ENCODE peak calls at places on chromosomes 6 and 20, in eight cellular contexts. One of them, this sample, is unnamed.

GRCh38 chr6:87213364-87213763 is 58.0 kb downstream of the ZNF292 start:
- DNase-seq in fibroblast of lung: no peak
- DNase-seq in GM23248: no peak
- DNase-seq in NT2/D1: no peak
- DNase-seq in neuronal stem cell: no peak
- DNase-seq in H9: no peak
- DNase-seq in MM.1S: no peak
- DNase-seq in kidney: no peak
- DNase-seq in this sample: no peak

GRCh38 chr6:36853325-36853724 is 14.1 kb upstream of the CPNE5 start:
- DNase-seq in GM23248: peak; percentile 92
- DNase-seq in MM.1S: no peak
- DNase-seq in neuronal stem cell: no peak
- DNase-seq in fibroblast of lung: peak; percentile 85
- DNase-seq in H9: no peak
- DNase-seq in NT2/D1: no peak
- DNase-seq in kidney: no peak
- DNase-seq in this sample: peak; percentile 81

GRCh38 chr6:104418839-104419238 is 440.9 kb downstream of the HACE1 start:
- DNase-seq in fibroblast of lung: no peak
- DNase-seq in H9: no peak
- DNase-seq in kidney: no peak
- DNase-seq in GM23248: no peak
- DNase-seq in NT2/D1: no peak
- DNase-seq in neuronal stem cell: no peak
- DNase-seq in MM.1S: no peak
- DNase-seq in this sample: no peak

GRCh38 chr6:152532556-152533422 is 104.4 kb downstream of the SYNE1 start:
- DNase-seq in NT2/D1: no peak
- DNase-seq in kidney: no peak
- DNase-seq in GM23248: no peak
- DNase-seq in MM.1S: no peak
- DNase-seq in neuronal stem cell: no peak
- DNase-seq in H9: no peak
- DNase-seq in fibroblast of lung: no peak
- DNase-seq in this sample: no peak

GRCh38 chr6:31615748-31616147 is 714 bp downstream of the AIF1 start:
- DNase-seq in MM.1S: no peak
- DNase-seq in neuronal stem cell: no peak
- DNase-seq in H9: no peak
- DNase-seq in GM23248: no peak
- DNase-seq in NT2/D1: no peak
- DNase-seq in fibroblast of lung: no peak
- DNase-seq in kidney: no peak
- DNase-seq in this sample: no peak

GRCh38 chr6:169990095-169991030 is 238.9 kb downstream of the ERMARD start:
- DNase-seq in fibroblast of lung: no peak
- DNase-seq in kidney: peak; percentile 61
- DNase-seq in H9: no peak
- DNase-seq in MM.1S: no peak
- DNase-seq in NT2/D1: no peak
- DNase-seq in neuronal stem cell: no peak
- DNase-seq in GM23248: no peak
- DNase-seq in this sample: no peak

GRCh38 chr6:159800141-159800865 is at the start of gene PNLDC1:
- DNase-seq in NT2/D1: no peak
- DNase-seq in H9: no peak
- DNase-seq in neuronal stem cell: no peak
- DNase-seq in fibroblast of lung: no peak
- DNase-seq in MM.1S: no peak
- DNase-seq in GM23248: no peak
- DNase-seq in kidney: no peak
- DNase-seq in this sample: no peak

GRCh38 chr6:19472168-19472567 is 365.0 kb upstream of the ID4 start:
- DNase-seq in NT2/D1: no peak
- DNase-seq in kidney: no peak
- DNase-seq in H9: no peak
- DNase-seq in MM.1S: no peak
- DNase-seq in GM23248: peak; percentile 82
- DNase-seq in neuronal stem cell: no peak
- DNase-seq in fibroblast of lung: peak; percentile 98
- DNase-seq in this sample: peak; percentile 97

GRCh38 chr20:10708342-10709185 is 34.8 kb upstream of the JAG1 start:
- DNase-seq in H9: no peak
- DNase-seq in kidney: no peak
- DNase-seq in GM23248: peak; percentile 72
- DNase-seq in MM.1S: no peak
- DNase-seq in fibroblast of lung: peak; percentile 90
- DNase-seq in NT2/D1: no peak
- DNase-seq in neuronal stem cell: peak; percentile 73
- DNase-seq in this sample: peak; percentile 88

GRCh38 chr20:16864069-16864468 is 115.9 kb downstream of the OTOR start:
- DNase-seq in kidney: no peak
- DNase-seq in H9: no peak
- DNase-seq in MM.1S: peak; percentile 9
- DNase-seq in GM23248: peak; percentile 75
- DNase-seq in fibroblast of lung: peak; percentile 25
- DNase-seq in NT2/D1: no peak
- DNase-seq in neuronal stem cell: no peak
- DNase-seq in this sample: peak; percentile 8

GRCh38 chr20:32980990-32981389 is 23.2 kb downstream of the SUN5 start:
- DNase-seq in H9: no peak
- DNase-seq in neuronal stem cell: no peak
- DNase-seq in NT2/D1: no peak
- DNase-seq in kidney: no peak
- DNase-seq in GM23248: no peak
- DNase-seq in MM.1S: no peak
- DNase-seq in fibroblast of lung: no peak
- DNase-seq in this sample: no peak

GRCh38 chr6:44828780-44829179 is 441.3 kb downstream of the CDC5L start:
- DNase-seq in kidney: no peak
- DNase-seq in MM.1S: no peak
- DNase-seq in GM23248: no peak
- DNase-seq in H9: no peak
- DNase-seq in neuronal stem cell: no peak
- DNase-seq in NT2/D1: no peak
- DNase-seq in fibroblast of lung: no peak
- DNase-seq in this sample: no peak

GRCh38 chr6:33315753-33316602 is 1.6 kb downstream of the ZBTB22 start:
- DNase-seq in GM23248: no peak
- DNase-seq in fibroblast of lung: no peak
- DNase-seq in MM.1S: no peak
- DNase-seq in neuronal stem cell: no peak
- DNase-seq in kidney: peak; percentile 76
- DNase-seq in H9: no peak
- DNase-seq in NT2/D1: no peak
- DNase-seq in this sample: no peak

GRCh38 chr20:18916886-18917785 is 103.6 kb downstream of the SCP2D1 start:
- DNase-seq in GM23248: no peak
- DNase-seq in fibroblast of lung: no peak
- DNase-seq in MM.1S: no peak
- DNase-seq in H9: no peak
- DNase-seq in NT2/D1: no peak
- DNase-seq in kidney: no peak
- DNase-seq in neuronal stem cell: no peak
- DNase-seq in this sample: no peak

GRCh38 chr6:129501401-129502051 is 208.5 kb downstream of the ARHGAP18 start:
- DNase-seq in GM23248: peak; percentile 97
- DNase-seq in kidney: peak; percentile 82
- DNase-seq in H9: no peak
- DNase-seq in MM.1S: peak; percentile 84
- DNase-seq in neuronal stem cell: no peak
- DNase-seq in NT2/D1: peak; percentile 39
- DNase-seq in fibroblast of lung: peak; percentile 99
- DNase-seq in this sample: peak; percentile 98

GRCh38 chr20:2602046-2602735 is 50.2 kb upstream of the NOP56 start:
- DNase-seq in neuronal stem cell: no peak
- DNase-seq in MM.1S: no peak
- DNase-seq in GM23248: no peak
- DNase-seq in kidney: no peak
- DNase-seq in fibroblast of lung: no peak
- DNase-seq in NT2/D1: no peak
- DNase-seq in H9: no peak
- DNase-seq in this sample: no peak

GRCh38 chr6:157099912-157100593 is 223.3 kb downstream of the TMEM242 start:
- DNase-seq in NT2/D1: no peak
- DNase-seq in neuronal stem cell: no peak
- DNase-seq in fibroblast of lung: peak; percentile 27
- DNase-seq in kidney: no peak
- DNase-seq in GM23248: no peak
- DNase-seq in H9: no peak
- DNase-seq in MM.1S: no peak
- DNase-seq in this sample: no peak

GRCh38 chr20:20277772-20278382 is 90.0 kb upstream of the INSM1 start:
- DNase-seq in neuronal stem cell: no peak
- DNase-seq in fibroblast of lung: no peak
- DNase-seq in H9: no peak
- DNase-seq in NT2/D1: no peak
- DNase-seq in kidney: no peak
- DNase-seq in GM23248: no peak
- DNase-seq in MM.1S: no peak
- DNase-seq in this sample: no peak

GRCh38 chr6:46746691-46747090 is at the start of gene ANKRD66:
- DNase-seq in fibroblast of lung: no peak
- DNase-seq in GM23248: no peak
- DNase-seq in neuronal stem cell: no peak
- DNase-seq in H9: no peak
- DNase-seq in NT2/D1: no peak
- DNase-seq in kidney: no peak
- DNase-seq in MM.1S: no peak
- DNase-seq in this sample: no peak

GRCh38 chr20:36237477-36237876 is 1.2 kb downstream of the AAR2 start:
- DNase-seq in MM.1S: no peak
- DNase-seq in neuronal stem cell: no peak
- DNase-seq in kidney: no peak
- DNase-seq in NT2/D1: no peak
- DNase-seq in GM23248: peak; percentile 28
- DNase-seq in H9: no peak
- DNase-seq in fibroblast of lung: no peak
- DNase-seq in this sample: no peak

GRCh38 chr6:31792741-31793140 is 2.8 kb downstream of the VARS1 start:
- DNase-seq in MM.1S: no peak
- DNase-seq in neuronal stem cell: no peak
- DNase-seq in fibroblast of lung: peak; percentile 70
- DNase-seq in kidney: peak; percentile 85
- DNase-seq in GM23248: peak; percentile 36
- DNase-seq in NT2/D1: no peak
- DNase-seq in H9: no peak
- DNase-seq in this sample: peak; percentile 52

DNA sequence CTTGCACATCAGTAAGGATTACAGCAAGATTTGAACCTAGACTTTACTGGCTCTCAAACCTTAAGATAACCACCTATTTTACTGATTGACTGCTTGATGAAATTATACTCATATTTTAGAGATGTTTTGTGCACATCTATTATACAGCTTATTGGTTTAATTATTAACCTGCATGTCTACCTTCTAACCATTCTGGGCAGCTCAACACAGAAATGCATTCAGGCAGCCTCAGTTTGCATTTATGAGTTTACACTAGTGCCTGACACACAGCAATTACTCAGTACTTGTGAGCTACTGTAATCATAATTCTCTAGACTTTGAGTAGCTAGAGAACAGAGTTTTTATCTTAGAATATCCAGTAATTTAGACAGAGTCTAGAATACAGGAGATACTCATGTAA is 273.9 kb upstream of the THEMIS start:
- DNase-seq in GM23248: no peak
- DNase-seq in H9: no peak
- DNase-seq in NT2/D1: no peak
- DNase-seq in neuronal stem cell: no peak
- DNase-seq in MM.1S: no peak
- DNase-seq in fibroblast of lung: no peak
- DNase-seq in kidney: no peak
- DNase-seq in this sample: no peak
- H3K9ac ChIP-seq in GM23248: no peak overlapping the region
- H3K9ac ChIP-seq in H9: no peak overlapping the region
- H3K9ac ChIP-seq in NT2/D1: no peak overlapping the region
- H3K9ac ChIP-seq in neuronal stem cell: no peak overlapping the region
- H3K9ac ChIP-seq in MM.1S: no peak overlapping the region
- H3K9ac ChIP-seq in fibroblast of lung: no peak overlapping the region
- H3K9ac ChIP-seq in kidney: no peak overlapping the region
- H3K9ac ChIP-seq in this sample: no peak overlapping the region

GRCh38 chr20:44609511-44610312 is 27.3 kb downstream of the PKIG start:
- DNase-seq in H9: peak; percentile 91
- DNase-seq in fibroblast of lung: peak; percentile 73
- DNase-seq in kidney: peak; percentile 95
- DNase-seq in NT2/D1: peak; percentile 84
- DNase-seq in MM.1S: peak; percentile 76
- DNase-seq in GM23248: peak; percentile 94
- DNase-seq in neuronal stem cell: peak; percentile 80
- DNase-seq in this sample: peak; percentile 65
- H3K9ac ChIP-seq in H9: no peak overlapping the region
- H3K9ac ChIP-seq in fibroblast of lung: peak overlapping the region; percentile 37
- H3K9ac ChIP-seq in kidney: peak overlapping the region; percentile 41
- H3K9ac ChIP-seq in NT2/D1: peak overlapping the region; percentile 38
- H3K9ac ChIP-seq in MM.1S: peak overlapping the region; percentile 18
- H3K9ac ChIP-seq in GM23248: peak overlapping the region; percentile 63
- H3K9ac ChIP-seq in neuronal stem cell: no peak overlapping the region
- H3K9ac ChIP-seq in this sample: peak overlapping the region; percentile 46

GRCh38 chr6:20569000-20569610 is 34.8 kb downstream of the CDKAL1 start:
- DNase-seq in fibroblast of lung: peak; percentile 70
- DNase-seq in kidney: no peak
- DNase-seq in neuronal stem cell: no peak
- DNase-seq in H9: no peak
- DNase-seq in MM.1S: no peak
- DNase-seq in GM23248: peak; percentile 34
- DNase-seq in NT2/D1: no peak
- DNase-seq in this sample: peak; percentile 48
- H3K9ac ChIP-seq in fibroblast of lung: no peak overlapping the region
- H3K9ac ChIP-seq in kidney: no peak overlapping the region
- H3K9ac ChIP-seq in neuronal stem cell: no peak overlapping the region
- H3K9ac ChIP-seq in H9: no peak overlapping the region
- H3K9ac ChIP-seq in MM.1S: no peak overlapping the region
- H3K9ac ChIP-seq in GM23248: no peak overlapping the region
- H3K9ac ChIP-seq in NT2/D1: no peak overlapping the region
- H3K9ac ChIP-seq in this sample: no peak overlapping the region

GRCh38 chr6:12537389-12537788 is 179.2 kb upstream of the PHACTR1 start:
- DNase-seq in MM.1S: no peak
- DNase-seq in kidney: no peak
- DNase-seq in H9: no peak
- DNase-seq in NT2/D1: no peak
- DNase-seq in neuronal stem cell: no peak
- DNase-seq in GM23248: no peak
- DNase-seq in fibroblast of lung: peak; percentile 87
- DNase-seq in this sample: peak; percentile 84
- H3K9ac ChIP-seq in MM.1S: no peak overlapping the region
- H3K9ac ChIP-seq in kidney: no peak overlapping the region
- H3K9ac ChIP-seq in H9: no peak overlapping the region
- H3K9ac ChIP-seq in NT2/D1: no peak overlapping the region
- H3K9ac ChIP-seq in neuronal stem cell: no peak overlapping the region
- H3K9ac ChIP-seq in GM23248: no peak overlapping the region
- H3K9ac ChIP-seq in fibroblast of lung: no peak overlapping the region
- H3K9ac ChIP-seq in this sample: peak overlapping the region; percentile 25

GRCh38 chr6:6676910-6677441 is 88.5 kb downstream of the LY86 start:
- DNase-seq in fibroblast of lung: peak; percentile 50
- DNase-seq in kidney: no peak
- DNase-seq in H9: peak; percentile 81
- DNase-seq in MM.1S: peak; percentile 71
- DNase-seq in neuronal stem cell: peak; percentile 85
- DNase-seq in NT2/D1: peak; percentile 74
- DNase-seq in GM23248: peak; percentile 79
- DNase-seq in this sample: peak; percentile 25
- H3K9ac ChIP-seq in fibroblast of lung: no peak overlapping the region
- H3K9ac ChIP-seq in kidney: no peak overlapping the region
- H3K9ac ChIP-seq in H9: no peak overlapping the region
- H3K9ac ChIP-seq in MM.1S: no peak overlapping the region
- H3K9ac ChIP-seq in neuronal stem cell: no peak overlapping the region
- H3K9ac ChIP-seq in NT2/D1: peak overlapping the region; percentile 11
- H3K9ac ChIP-seq in GM23248: peak overlapping the region; percentile 23
- H3K9ac ChIP-seq in this sample: no peak overlapping the region